ENCODE peak calls at places on chromosomes 3 and 15, in six cellular contexts. M is uterus; Q is HCT116; I is small intestine; Y is neural progenitor cell; K is CD4-positive, alpha-beta T cell. D is an unnamed sample. For H3K9me3 and H3K27me3, the result is how much of the 10 kb centered on the place peaks cover.

GRCh38 chr3:155024006-155024638 is 56.0 kb upstream of the MME start:
- DNase-seq in K (no peak), Q (no peak), Y (no peak), I (no peak), M (no peak), D (no peak)

GRCh38 chr3:194327414-194328079 is 23.6 kb downstream of the CPN2 start:
- DNase-seq in Y (no peak), M (no peak), I (no peak), K (no peak), Q (peak), D (no peak)

GRCh38 chr15:40246496-40247275 is 7.8 kb downstream of the PAK6 start:
- DNase-seq in K (no peak), M (no peak), I (no peak), Q (no peak), Y (no peak), D (no peak)

GRCh38 chr3:160400048-160400630 is 689 bp downstream of the SMC4 start:
- DNase-seq in K (peak), I (peak), Y (peak), M (peak), Q (no peak), D (peak)

GRCh38 chr3:19891740-19892139 is 42.3 kb downstream of the EFHB start:
- DNase-seq in K (no peak), Y (no peak), I (peak), M (no peak), Q (no peak), D (no peak)

GRCh38 chr15:67618312-67618711 is 75.8 kb downstream of the MAP2K5 start:
- DNase-seq in M (no peak), Q (no peak), K (no peak), I (no peak), Y (no peak), D (no peak)

GRCh38 chr3:74426571-74426970 is 187.9 kb downstream of the CNTN3 start:
- DNase-seq in Q (no peak), M (no peak), K (no peak), Y (no peak), I (no peak), D (no peak)

GRCh38 chr3:79167651-79168416 is 600.0 kb downstream of the ROBO1 start:
- DNase-seq in Y (no peak), Q (no peak), M (no peak), K (no peak), I (no peak), D (no peak)

GRCh38 chr15:20358781-20359414 is 182.7 kb downstream of the GOLGA6L6 start:
- DNase-seq in Q (no peak), I (no peak), K (no peak), M (no peak), Y (no peak), D (no peak)

GRCh38 chr3:41893977-41894376 is 67.9 kb downstream of the ULK4 start:
- DNase-seq in I (peak), Q (peak), Y (peak), K (no peak), M (no peak), D (peak)

GRCh38 chr3:128845695-128846491 is 33.5 kb upstream of the ACAD9 start:
- DNase-seq in M (peak), I (peak), Q (peak), K (peak), Y (peak), D (peak)

GRCh38 chr3:157669403-157669802 is 166.2 kb upstream of the VEPH1 start:
- DNase-seq in Y (no peak), I (no peak), M (no peak), K (no peak), Q (no peak), D (no peak)

GRCh38 chr3:117820900-117821299 is 1111.3 kb downstream of the TUSC7 start:
- DNase-seq in Y (no peak), K (no peak), Q (no peak), I (no peak), M (no peak), D (no peak)

GRCh38 chr3:88036221-88036620 is 22.6 kb downstream of the CGGBP1 start:
- DNase-seq in M (no peak), K (no peak), Q (no peak), I (no peak), Y (no peak), D (no peak)

GRCh38 chr3:51024121-51024520 is 349.4 kb downstream of the DOCK3 start:
- DNase-seq in K (no peak), M (no peak), Y (no peak), Q (no peak), I (no peak), D (no peak)

GRCh38 chr15:57703387-57703786 is 3.1 kb upstream of the POLR2M start:
- DNase-seq in I (no peak), M (no peak), K (peak), Q (no peak), Y (no peak), D (no peak)

GRCh38 chr3:126731044-126731443 is 27.0 kb downstream of the CHCHD6 start:
- DNase-seq in K (no peak), M (no peak), I (no peak), Q (no peak), Y (no peak), D (no peak)

GRCh38 chr3:70856414-70857162 is 544.1 kb upstream of the MDFIC2 start:
- DNase-seq in M (no peak), K (no peak), Q (no peak), I (no peak), Y (no peak), D (no peak)

GRCh38 chr15:95995375-95996168 is 334.9 kb upstream of the NR2F2 start:
- DNase-seq in Q (no peak), I (no peak), M (no peak), Y (no peak), K (no peak), D (no peak)

GRCh38 chr3:156687023-156687422 is 12.6 kb downstream of the TIPARP start:
- DNase-seq in I (peak), M (no peak), Y (no peak), Q (no peak), K (no peak), D (no peak)

GRCh38 chr3:29827756-29828155 is 546.9 kb downstream of the RBMS3 start:
- DNase-seq in I (no peak), Y (no peak), K (no peak), Q (no peak), M (no peak), D (no peak)

GRCh38 chr3:83567935-83568334 is 1390.9 kb upstream of the CADM2 start:
- DNase-seq in Q (no peak), M (no peak), Y (no peak), I (no peak), K (no peak), D (no peak)

GRCh38 chr15:79970921-79971434 is at the start of gene BCL2A1:
- DNase-seq in M (no peak), Y (no peak), K (peak), Q (no peak), I (peak), D (peak)

GRCh38 chr3:9340450-9341009 is 22.3 kb upstream of the THUMPD3 start:
- DNase-seq in I (peak), M (no peak), Q (peak), Y (no peak), K (no peak), D (no peak)

GRCh38 chr3:58434990-58435389 is 1.4 kb upstream of the PDHB start:
- DNase-seq in Y (peak), Q (no peak), K (no peak), M (no peak), I (no peak), D (no peak)
- H3K27ac ChIP-seq in Y (peak), Q (no peak), K (no peak), M (no peak), I (no peak), D (no peak)

GRCh38 chr15:25054943-25055342 is 100.2 kb downstream of the SNRPN start:
- DNase-seq in I (no peak), Q (no peak), K (no peak), Y (no peak), M (no peak), D (peak)
- H3K9me3 ChIP-seq in I (under half), Q (under half), K (half or more), Y (under half), M (under half), D (under half)

GRCh38 chr15:48451736-48452135 is 120.5 kb downstream of the DUT start:
- DNase-seq in M (no peak), Q (no peak), K (no peak), I (no peak), Y (no peak), D (no peak)

GRCh38 chr15:48447657-48448056 is 116.4 kb downstream of the DUT start:
- DNase-seq in Y (no peak), Q (no peak), K (no peak), I (no peak), M (no peak), D (no peak)

GRCh38 chr15:48447058-48447457 is 115.8 kb downstream of the DUT start:
- DNase-seq in I (no peak), K (no peak), Q (no peak), M (no peak), Y (no peak), D (no peak)

GRCh38 chr15:48451241-48451640 is 120.0 kb downstream of the DUT start:
- DNase-seq in I (no peak), Y (no peak), Q (no peak), K (no peak), M (no peak), D (no peak)

GRCh38 chr15:48449734-48450133 is 118.5 kb downstream of the DUT start:
- DNase-seq in I (no peak), M (no peak), K (no peak), Y (no peak), Q (no peak), D (no peak)
- H3K27me3 ChIP-seq in I (under half), M (under half), K (under half), Y (under half), Q (under half), D (under half)

DNA sequence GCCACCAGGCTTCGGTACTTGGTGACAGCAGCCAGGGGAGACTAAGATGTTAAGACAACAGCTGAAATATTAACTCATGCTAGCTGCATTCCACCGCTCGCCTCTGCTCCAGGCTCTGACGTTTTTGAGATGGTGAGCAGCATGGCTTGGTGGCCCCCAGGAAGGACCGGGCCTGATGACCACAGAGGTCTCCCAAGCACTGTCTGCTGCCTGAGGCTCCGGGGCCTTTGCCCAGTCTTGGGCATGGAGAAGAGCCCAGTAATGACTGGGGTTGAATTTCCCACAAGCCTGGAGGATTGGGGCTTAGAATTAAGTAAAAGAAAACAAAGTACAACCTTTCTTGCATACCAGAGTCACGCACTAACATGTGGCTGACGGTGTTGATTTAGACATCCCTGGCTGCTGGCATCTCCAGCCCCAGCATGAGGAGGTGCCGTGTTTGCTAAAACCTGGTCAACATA is 243.6 kb upstream of the LYSMD4 start:
- DNase-seq in K (no peak), I (no peak), Y (no peak), Q (no peak), M (no peak), D (no peak)
- H3K27ac ChIP-seq in K (no peak), I (no peak), Y (no peak), Q (no peak), M (no peak), D (no peak)

GRCh38 chr15:23069496-23070166 is 30.3 kb upstream of the TUBGCP5 start:
- DNase-seq in M (no peak), Y (peak), K (no peak), I (no peak), Q (peak), D (peak)

GRCh38 chr15:23065836-23066235 is 26.5 kb upstream of the TUBGCP5 start:
- DNase-seq in I (no peak), K (no peak), Y (no peak), M (no peak), Q (no peak), D (no peak)

GRCh38 chr15:23067416-23067815 is 28.0 kb upstream of the TUBGCP5 start:
- DNase-seq in Y (no peak), Q (no peak), I (no peak), M (no peak), K (no peak), D (no peak)

GRCh38 chr15:23064156-23064555 is 24.8 kb upstream of the TUBGCP5 start:
- DNase-seq in I (no peak), M (no peak), Q (no peak), K (no peak), Y (no peak), D (no peak)
- H3K9me3 ChIP-seq in I (under half), M (under half), Q (under half), K (under half), Y (under half), D (under half)

GRCh38 chr15:74132681-74133070 is 2.3 kb downstream of the ISLR2 start:
- DNase-seq in Q (no peak), Y (peak), I (no peak), K (no peak), M (no peak), D (no peak)

GRCh38 chr15:74131618-74132191 is 1.3 kb downstream of the ISLR2 start:
- DNase-seq in Y (no peak), Q (no peak), M (no peak), I (no peak), K (no peak), D (no peak)

GRCh38 chr15:74134387-74135027 is 4.1 kb downstream of the ISLR2 start:
- DNase-seq in K (no peak), I (peak), M (peak), Q (no peak), Y (peak), D (peak)

GRCh38 chr15:74133703-74134386 is 3.5 kb downstream of the ISLR2 start:
- DNase-seq in Q (no peak), M (no peak), K (no peak), I (no peak), Y (peak), D (no peak)

DNA sequence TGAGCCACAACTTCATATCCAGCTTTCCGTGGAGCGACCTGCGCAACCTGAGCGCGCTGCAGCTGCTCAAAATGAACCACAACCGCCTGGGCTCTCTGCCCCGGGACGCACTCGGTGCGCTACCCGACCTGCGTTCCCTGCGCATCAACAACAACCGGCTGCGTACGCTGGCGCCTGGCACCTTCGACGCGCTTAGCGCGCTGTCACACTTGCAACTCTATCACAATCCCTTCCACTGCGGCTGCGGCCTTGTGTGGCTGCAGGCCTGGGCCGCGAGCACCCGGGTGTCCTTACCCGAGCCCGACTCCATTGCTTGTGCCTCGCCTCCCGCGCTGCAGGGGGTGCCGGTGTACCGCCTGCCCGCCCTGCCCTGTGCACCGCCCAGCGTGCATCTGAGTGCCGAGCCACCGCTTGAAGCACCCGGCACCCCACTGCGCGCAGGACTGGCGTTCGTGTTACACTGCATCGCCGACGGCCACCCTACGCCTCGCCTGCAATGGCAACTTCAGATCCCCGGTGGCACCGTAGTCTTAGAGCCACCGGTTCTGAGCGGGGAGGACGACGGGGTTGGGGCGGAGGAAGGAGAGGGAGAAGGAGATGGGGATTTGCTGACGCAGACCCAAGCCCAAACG is 2.8 kb downstream of the ISLR2 start:
- DNase-seq in Q (no peak), K (no peak), Y (peak), I (no peak), M (no peak), D (no peak)
- H3K27me3 ChIP-seq in Q (under half), K (half or more), Y (half or more), I (half or more), M (under half), D (under half)

DNA sequence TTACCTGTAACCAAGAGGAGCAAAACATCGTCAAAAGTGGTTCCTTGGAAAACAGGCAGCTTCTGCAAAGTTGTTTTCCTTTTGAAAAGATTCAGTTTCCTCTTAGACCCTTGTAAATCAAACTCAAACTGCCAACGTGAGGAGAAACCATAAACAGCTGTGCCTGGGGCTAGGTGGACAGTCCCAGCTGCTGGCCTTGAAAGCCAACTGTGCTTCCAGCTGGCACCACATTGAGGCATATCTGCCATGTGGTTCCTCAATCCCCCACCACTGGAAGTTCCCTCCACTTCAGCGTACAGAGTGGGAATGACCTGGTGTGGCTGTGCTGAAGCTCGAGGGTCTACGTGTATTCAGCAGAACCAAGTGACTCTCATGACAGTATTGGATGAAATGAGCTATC is 40.9 kb downstream of the HRH1 start:
- DNase-seq in Y (no peak), I (no peak), Q (no peak), K (no peak), M (no peak), D (no peak)
- H3K27ac ChIP-seq in Y (no peak), I (no peak), Q (no peak), K (no peak), M (peak), D (no peak)

DNA sequence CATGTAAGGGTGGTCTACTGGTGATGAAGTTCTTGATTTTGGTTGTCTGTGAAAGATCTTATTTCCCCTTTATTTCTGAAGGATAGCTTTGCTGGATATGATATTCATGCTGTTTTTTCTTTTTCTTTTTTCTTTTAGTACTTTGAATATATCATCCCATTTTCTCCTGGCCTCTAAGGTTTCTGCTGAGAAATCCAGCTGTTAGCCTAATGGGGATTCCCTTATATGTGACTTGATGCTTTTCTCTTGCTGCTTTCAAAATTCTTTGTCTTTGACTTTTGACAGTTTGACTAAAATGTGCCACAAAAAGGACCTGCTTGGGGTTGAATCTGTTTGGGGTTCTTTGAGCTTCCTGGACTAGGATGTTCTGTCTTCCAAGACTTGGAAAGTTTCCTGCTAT is 62.6 kb downstream of the AP4E1 start:
- DNase-seq in K (no peak), Q (no peak), I (no peak), Y (no peak), M (no peak), D (no peak)
- H3K9me3 ChIP-seq in K (under half), Q (under half), I (under half), Y (under half), M (under half), D (under half)